ENCODE peak calls at places on chromosomes 6 and 20, in seven cellular contexts. Q is mesendoderm, K is left lung, D is endodermal cell, M is fibroblast of lung, H is heart right ventricle, R is cardiac muscle cell. L is an unnamed sample. For H3K36me3, the result is how much of the 10 kb centered on the place peaks cover.

GRCh38 chr20:31418307-31418706 is 12.3 kb upstream of the DEFB121 start:
- DNase-seq in Q (no peak), K (no peak), D (no peak), M (no peak), H (no peak), R (no peak), L (no peak)

GRCh38 chr20:1875169-1875554 is 20.0 kb upstream of the SIRPA start:
- DNase-seq in Q (no peak), K (no peak), D (no peak), M (no peak), H (no peak), R (no peak), L (no peak)

GRCh38 chr6:4367643-4368042 is 232.3 kb upstream of the ECI2 start:
- DNase-seq in Q (no peak), K (no peak), D (no peak), M (no peak), H (no peak), R (no peak), L (no peak)

GRCh38 chr20:38342716-38343106 is 3.6 kb upstream of the LBP start:
- DNase-seq in Q (no peak), K (no peak), D (no peak), M (no peak), H (no peak), R (no peak), L (no peak)

GRCh38 chr20:37990571-37991151 is 42.6 kb downstream of the TTI1 start:
- DNase-seq in Q (no peak), K (peak), D (no peak), M (peak), H (peak), R (peak), L (no peak)

GRCh38 chr6:10633216-10633615 is 61.2 kb downstream of the C6orf52 start:
- DNase-seq in Q (peak), K (no peak), D (no peak), M (peak), H (no peak), R (peak), L (no peak)

GRCh38 chr6:35754452-35755321 is 17.9 kb downstream of the ARMC12 start:
- DNase-seq in Q (no peak), K (no peak), D (no peak), M (peak), H (no peak), R (no peak), L (peak)

GRCh38 chr6:43176423-43176786 is 5.3 kb downstream of the SRF start:
- DNase-seq in Q (no peak), K (no peak), D (no peak), M (no peak), H (no peak), R (no peak), L (no peak)

GRCh38 chr6:108914235-108915022 is 66.2 kb downstream of the ARMC2 start:
- DNase-seq in Q (peak), K (no peak), D (peak), M (no peak), H (no peak), R (peak), L (peak)

GRCh38 chr6:25788305-25788922 is 33.9 kb downstream of the SLC17A4 start:
- DNase-seq in Q (peak), K (peak), D (peak), M (peak), H (peak), R (peak), L (peak)

GRCh38 chr6:43737272-43738081 is 32.5 kb upstream of the VEGFA start:
- DNase-seq in Q (peak), K (no peak), D (peak), M (no peak), H (peak), R (peak), L (peak)

GRCh38 chr6:32086661-32087573 is 22.2 kb downstream of the TNXB start:
- DNase-seq in Q (no peak), K (no peak), D (no peak), M (peak), H (no peak), R (peak), L (no peak)

GRCh38 chr6:75427342-75427741 is 66.3 kb downstream of the FILIP1 start:
- DNase-seq in Q (no peak), K (no peak), D (no peak), M (no peak), H (no peak), R (no peak), L (no peak)

GRCh38 chr20:62655291-62656204 is 13.2 kb downstream of the SLCO4A1 start:
- DNase-seq in Q (no peak), K (no peak), D (no peak), M (no peak), H (no peak), R (no peak), L (no peak)

GRCh38 chr6:167825759-167826229 is 917 bp upstream of the AFDN start:
- DNase-seq in Q (peak), K (peak), D (peak), M (peak), H (peak), R (peak), L (peak)

GRCh38 chr6:167824591-167825041 is 2.1 kb upstream of the AFDN start:
- DNase-seq in Q (no peak), K (no peak), D (no peak), M (peak), H (no peak), R (no peak), L (no peak)

GRCh38 chr6:167826230-167827061 is at the start of gene AFDN:
- DNase-seq in Q (peak), K (peak), D (peak), M (peak), H (peak), R (peak), L (peak)

GRCh38 chr6:167827062-167827587 is 414 bp downstream of the AFDN start:
- DNase-seq in Q (peak), K (peak), D (peak), M (peak), H (peak), R (peak), L (peak)

DNA sequence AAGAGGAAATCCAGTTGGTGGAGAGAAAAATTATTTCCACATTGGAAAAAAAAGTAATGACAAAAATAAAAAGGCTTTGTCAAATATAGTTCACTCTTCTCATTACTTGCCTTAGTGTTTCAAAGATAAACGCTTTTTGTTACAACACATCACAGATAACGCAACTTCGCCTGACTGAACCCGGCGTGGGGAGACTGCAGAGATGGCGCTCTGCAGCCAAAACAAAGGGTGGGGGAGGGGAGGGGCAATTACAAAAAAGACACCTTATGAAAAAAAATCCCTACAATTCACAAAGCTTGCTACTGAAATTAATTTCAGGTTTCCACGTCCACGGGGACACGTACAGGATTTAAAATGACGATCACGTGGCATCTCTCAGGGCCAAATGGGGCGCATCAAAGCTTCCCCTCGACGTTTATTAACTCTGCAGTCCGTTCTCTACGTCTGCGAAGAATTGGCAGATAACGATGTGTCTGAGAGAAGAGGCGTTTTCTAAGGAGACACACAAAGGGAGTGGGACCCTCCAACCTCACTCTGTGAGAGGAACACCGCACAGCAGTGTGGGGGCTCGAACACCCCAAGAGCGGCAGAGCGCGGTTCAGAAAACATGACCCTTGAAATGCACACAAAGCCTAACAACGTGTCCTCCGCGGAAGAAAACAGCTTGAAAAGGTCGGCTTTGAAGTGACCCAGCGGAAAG is 1.5 kb upstream of the AFDN start:
- DNase-seq in Q (no peak), K (no peak), D (no peak), M (no peak), H (no peak), R (peak), L (no peak)
- H3K4me3 ChIP-seq in Q (peak), K (peak), D (peak), M (peak), H (no peak), R (peak), L (peak)

GRCh38 chr6:111565316-111566221 is 40.1 kb downstream of the TRAF3IP2 start:
- DNase-seq in Q (peak), K (no peak), D (peak), M (no peak), H (no peak), R (no peak), L (peak)
- H3K36me3 ChIP-seq in Q (under half), K (half or more), D (half or more), M (under half), H (under half), R (under half), L (under half)

DNA sequence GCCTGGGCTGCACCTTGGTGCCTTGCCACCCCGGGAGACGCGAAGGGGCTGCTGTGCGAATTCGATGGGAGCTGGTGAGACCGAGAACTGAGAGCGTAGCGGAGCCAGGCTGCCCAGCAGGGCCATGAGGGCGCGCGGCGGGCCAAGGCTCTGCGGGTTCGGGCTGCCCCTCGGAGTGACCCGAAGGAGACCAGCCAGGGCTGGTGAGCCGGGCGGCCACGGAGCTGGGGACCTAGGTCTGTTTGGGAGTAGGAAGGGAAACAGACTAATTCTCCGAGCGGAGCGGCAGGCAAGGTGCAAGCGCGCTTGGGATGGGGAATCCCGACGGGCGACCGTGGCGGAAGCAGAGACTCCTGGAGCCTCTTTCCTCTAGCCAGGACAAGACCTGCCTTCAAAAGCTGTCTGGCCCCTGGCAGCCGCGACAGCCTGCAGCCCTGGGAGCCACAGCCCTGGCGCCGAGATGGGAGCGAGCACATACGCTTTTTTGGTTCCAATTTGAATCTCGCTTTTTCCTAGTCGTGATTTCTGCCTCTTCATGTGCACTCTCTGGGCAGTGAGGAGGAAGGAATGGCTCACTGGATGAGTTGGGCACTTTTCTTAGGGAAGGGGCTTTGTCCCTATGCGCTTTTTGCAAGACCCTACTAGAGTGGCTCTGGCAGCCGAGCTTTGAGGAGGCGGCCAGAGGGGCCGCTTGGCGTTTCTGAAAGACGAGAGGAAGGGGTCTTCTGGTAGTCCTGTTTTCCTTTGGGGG is 777 bp downstream of the SYNDIG1 start:
- DNase-seq in Q (peak), K (peak), D (peak), M (peak), H (no peak), R (no peak), L (peak)
- H3K4me3 ChIP-seq in Q (peak), K (peak), D (peak), M (no peak), H (peak), R (peak), L (peak)

GRCh38 chr6:83126807-83127206 is 59.3 kb downstream of the DOP1A start:
- DNase-seq in Q (no peak), K (no peak), D (no peak), M (no peak), H (no peak), R (no peak), L (no peak)
- H3K36me3 ChIP-seq in Q (under half), K (half or more), D (half or more), M (under half), H (under half), R (under half), L (under half)

GRCh38 chr20:49610701-49611538 is 43.0 kb upstream of the PTGIS start:
- DNase-seq in Q (peak), K (peak), D (peak), M (peak), H (peak), R (peak), L (peak)

GRCh38 chr20:49607568-49607967 is 39.6 kb upstream of the PTGIS start:
- DNase-seq in Q (no peak), K (no peak), D (no peak), M (no peak), H (no peak), R (no peak), L (no peak)

GRCh38 chr20:49614338-49615050 is 46.6 kb upstream of the PTGIS start:
- DNase-seq in Q (no peak), K (no peak), D (no peak), M (no peak), H (no peak), R (no peak), L (no peak)

GRCh38 chr20:49612127-49612738 is 44.3 kb upstream of the PTGIS start:
- DNase-seq in Q (no peak), K (no peak), D (no peak), M (no peak), H (peak), R (no peak), L (no peak)

GRCh38 chr20:49608752-49609670 is 41.1 kb upstream of the PTGIS start:
- DNase-seq in Q (peak), K (peak), D (peak), M (peak), H (peak), R (peak), L (peak)
- H3K4me3 ChIP-seq in Q (no peak), K (no peak), D (no peak), M (no peak), H (no peak), R (peak), L (peak)

DNA sequence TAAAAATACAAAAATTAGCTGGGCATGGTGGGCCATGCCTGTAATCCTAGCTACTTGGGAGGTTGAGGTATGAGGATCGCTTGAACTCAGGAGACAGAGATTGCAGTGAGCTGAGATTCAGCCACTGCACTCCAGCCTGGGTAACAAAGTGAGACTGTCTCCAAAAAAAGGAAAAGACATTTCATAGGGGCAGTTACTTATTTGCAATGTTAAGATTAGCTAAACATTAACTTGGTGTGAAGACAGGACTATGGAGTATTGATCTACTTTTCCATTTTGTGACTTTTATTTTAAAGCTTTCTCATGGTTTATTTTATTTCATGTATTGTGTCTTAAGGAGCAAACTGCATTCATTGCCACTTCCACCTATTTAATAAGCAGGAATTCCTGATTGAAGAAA is 153.0 kb downstream of the UTRN start:
- DNase-seq in Q (no peak), K (no peak), D (no peak), M (no peak), H (no peak), R (no peak), L (no peak)
- H3K36me3 ChIP-seq in Q (under half), K (half or more), D (half or more), M (under half), H (half or more), R (under half), L (under half)

GRCh38 chr20:41735949-41736348 is 117.8 kb upstream of the CHD6 start:
- DNase-seq in Q (no peak), K (no peak), D (no peak), M (no peak), H (no peak), R (no peak), L (no peak)

GRCh38 chr20:41733151-41733550 is 115.0 kb upstream of the CHD6 start:
- DNase-seq in Q (no peak), K (no peak), D (no peak), M (no peak), H (no peak), R (no peak), L (no peak)

GRCh38 chr20:41734506-41734945 is 116.3 kb upstream of the CHD6 start:
- DNase-seq in Q (peak), K (no peak), D (peak), M (peak), H (peak), R (peak), L (peak)

GRCh38 chr20:41738584-41739193 is 120.5 kb upstream of the CHD6 start:
- DNase-seq in Q (peak), K (no peak), D (peak), M (peak), H (peak), R (peak), L (peak)
- H3K4me3 ChIP-seq in Q (no peak), K (no peak), D (no peak), M (no peak), H (no peak), R (no peak), L (no peak)

DNA sequence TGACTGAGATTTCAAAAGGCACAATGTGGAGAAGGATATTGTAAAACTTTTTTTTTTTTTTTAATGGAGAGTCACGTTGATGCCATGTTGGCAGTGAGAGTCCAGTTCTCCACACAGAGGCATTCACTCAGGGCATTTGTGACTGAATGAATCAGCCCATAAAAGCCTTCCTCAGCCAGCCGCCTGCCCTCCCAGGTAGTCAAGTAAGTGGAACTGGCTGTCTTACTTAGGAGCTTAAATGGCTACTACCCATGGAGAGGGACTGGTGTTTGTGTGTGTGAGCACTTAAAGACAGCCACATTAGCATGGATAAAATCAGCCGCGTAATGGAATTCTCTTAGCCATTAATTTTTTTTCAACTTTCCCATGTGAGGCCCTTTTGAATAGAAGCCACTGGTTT is 12.6 kb downstream of the AAR2 start:
- DNase-seq in Q (no peak), K (no peak), D (no peak), M (no peak), H (no peak), R (no peak), L (no peak)
- H3K36me3 ChIP-seq in Q (under half), K (half or more), D (half or more), M (under half), H (under half), R (under half), L (under half)

GRCh38 chr6:27297484-27297856 is 14.6 kb downstream of the POM121L2 start:
- DNase-seq in Q (no peak), K (no peak), D (no peak), M (no peak), H (no peak), R (no peak), L (no peak)

GRCh38 chr6:27296106-27296783 is 15.8 kb downstream of the POM121L2 start:
- DNase-seq in Q (peak), K (no peak), D (peak), M (peak), H (no peak), R (peak), L (no peak)

GRCh38 chr6:27293436-27294152 is 18.5 kb downstream of the POM121L2 start:
- DNase-seq in Q (peak), K (no peak), D (peak), M (peak), H (no peak), R (peak), L (no peak)

GRCh38 chr6:27294409-27294808 is 17.7 kb downstream of the POM121L2 start:
- DNase-seq in Q (no peak), K (no peak), D (no peak), M (no peak), H (no peak), R (no peak), L (no peak)

DNA sequence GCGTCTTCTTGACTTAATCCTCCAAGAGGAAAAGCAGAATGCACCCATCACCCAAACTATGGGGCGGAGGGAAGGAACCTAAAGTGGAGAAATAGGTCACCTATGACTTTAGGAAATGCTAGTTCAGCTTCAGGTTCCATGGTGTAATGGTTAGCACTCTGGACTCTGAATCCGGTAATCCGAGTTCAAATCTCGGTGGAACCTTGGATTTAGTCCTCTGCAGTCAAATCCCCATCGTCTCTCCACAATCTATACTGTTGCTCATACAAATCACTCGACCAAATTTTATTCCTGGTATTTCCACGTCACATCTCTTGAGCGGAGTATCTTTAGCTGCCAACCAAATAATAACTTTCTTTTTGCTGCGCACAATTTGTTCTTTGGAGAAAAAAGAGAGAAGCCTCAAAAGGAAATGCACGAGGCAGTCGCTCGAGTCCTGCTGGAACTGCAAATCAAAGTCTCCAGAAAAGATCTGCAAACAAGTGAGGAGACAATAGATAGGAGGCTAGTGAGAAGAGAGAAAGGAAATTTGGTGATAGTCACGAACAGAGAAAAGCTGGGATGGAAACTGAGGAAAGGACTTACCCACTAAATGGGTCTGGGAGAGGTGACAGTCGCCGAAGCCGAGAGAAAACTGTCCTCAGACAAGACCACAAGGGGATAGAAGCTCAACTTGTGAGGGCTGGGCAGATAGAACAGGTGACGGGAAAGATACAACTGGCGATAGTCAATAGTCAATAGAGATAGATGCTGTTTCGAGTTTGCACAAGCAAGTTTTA is 16.6 kb downstream of the POM121L2 start:
- DNase-seq in Q (peak), K (no peak), D (peak), M (peak), H (no peak), R (peak), L (no peak)
- H3K4me3 ChIP-seq in Q (peak), K (no peak), D (peak), M (peak), H (peak), R (peak), L (peak)